ENCODE peak calls at places on chromosomes 2 and 18, in five cellular contexts. C is right cardiac atrium, K is pancreas, W is HCT116, I is lower lobe of right lung. R is an unnamed sample.
A peak's percentile ranks its signal among the peaks of the same experiment; 100 is the strongest.

GRCh38 chr2:33116799-33117198 is 170.0 kb downstream of the LTBP1 start:
- ATAC-seq in W (no peak), C (no peak), K (no peak), I (no peak), R (no peak)

GRCh38 chr2:219425238-219426067 is 7.3 kb downstream of the DES start:
- ATAC-seq in K (no peak), W (no peak), I (no peak), C (no peak), R (no peak)

GRCh38 chr18:3248670-3249359 is 1.2 kb downstream of the MYL12A start:
- ATAC-seq in C (no peak), K (no peak), I (peak; percentile 40), W (no peak), R (no peak)

GRCh38 chr2:241532733-241533601 is 24.6 kb upstream of the STK25 start:
- ATAC-seq in K (no peak), C (peak; percentile 19), I (peak; percentile 27), W (no peak), R (no peak)

GRCh38 chr18:12958478-12958877 is 10.7 kb downstream of the SEH1L start:
- ATAC-seq in C (no peak), I (no peak), W (no peak), K (no peak), R (no peak)

GRCh38 chr2:68238955-68239822 is 13.1 kb downstream of the PPP3R1 start:
- ATAC-seq in K (no peak), I (no peak), C (no peak), W (no peak), R (no peak)

GRCh38 chr2:54975175-54975574 is 75.1 kb downstream of the RTN4 start:
- ATAC-seq in W (no peak), I (no peak), C (no peak), K (no peak), R (no peak)

GRCh38 chr2:20213651-20214565 is 11.0 kb downstream of the SDC1 start:
- ATAC-seq in C (no peak), W (no peak), I (no peak), K (no peak), R (no peak)

GRCh38 chr18:59276047-59276446 is 2.8 kb upstream of the RAX start:
- ATAC-seq in K (no peak), C (no peak), I (no peak), W (no peak), R (no peak)

GRCh38 chr2:36659872-36660312 is 36.6 kb upstream of the VIT start:
- ATAC-seq in W (no peak), C (no peak), K (no peak), I (no peak), R (no peak)

GRCh38 chr18:35131387-35132283 is 90.4 kb downstream of the MAPRE2 start:
- ATAC-seq in I (no peak), W (no peak), C (peak; percentile 63), K (peak; percentile 64), R (no peak)

GRCh38 chr18:12362473-12363174 is 14.4 kb downstream of the AFG3L2 start:
- ATAC-seq in K (peak; percentile 43), I (no peak), W (no peak), C (peak; percentile 82), R (no peak)

GRCh38 chr2:173874003-173874898 is 90.9 kb downstream of the SP3 start:
- ATAC-seq in W (no peak), C (no peak), K (no peak), I (no peak), R (no peak)

GRCh38 chr2:240800241-240800640 is 19.8 kb downstream of the KIF1A start:
- ATAC-seq in W (no peak), I (no peak), C (peak; percentile 72), K (peak; percentile 48), R (no peak)

GRCh38 chr2:88671786-88672427 is 19.6 kb upstream of the RPIA start:
- ATAC-seq in W (peak; percentile 86), K (peak; percentile 58), I (peak; percentile 80), C (peak; percentile 71), R (peak; percentile 50)

GRCh38 chr2:44348385-44348784 is 12.9 kb downstream of the PREPL start:
- ATAC-seq in W (no peak), C (peak; percentile 85), K (peak; percentile 60), I (no peak), R (no peak)
- H3K27ac ChIP-seq in W (no peak overlapping the region), C (no peak overlapping the region), K (no peak overlapping the region), I (no peak overlapping the region), R (peak overlapping the region; percentile 63)

GRCh38 chr2:66696856-66697255 is 261.9 kb downstream of the MEIS1 start:
- ATAC-seq in C (no peak), W (no peak), K (no peak), I (no peak), R (no peak)

GRCh38 chr2:66696374-66696773 is 261.4 kb downstream of the MEIS1 start:
- ATAC-seq in I (no peak), W (no peak), K (no peak), C (no peak), R (no peak)

GRCh38 chr2:66693007-66693965 is 258.4 kb downstream of the MEIS1 start:
- ATAC-seq in I (no peak), K (no peak), W (no peak), C (no peak), R (no peak)

GRCh38 chr2:66694087-66694858 is 259.3 kb downstream of the MEIS1 start:
- ATAC-seq in K (no peak), W (no peak), C (no peak), I (no peak), R (no peak)

DNA sequence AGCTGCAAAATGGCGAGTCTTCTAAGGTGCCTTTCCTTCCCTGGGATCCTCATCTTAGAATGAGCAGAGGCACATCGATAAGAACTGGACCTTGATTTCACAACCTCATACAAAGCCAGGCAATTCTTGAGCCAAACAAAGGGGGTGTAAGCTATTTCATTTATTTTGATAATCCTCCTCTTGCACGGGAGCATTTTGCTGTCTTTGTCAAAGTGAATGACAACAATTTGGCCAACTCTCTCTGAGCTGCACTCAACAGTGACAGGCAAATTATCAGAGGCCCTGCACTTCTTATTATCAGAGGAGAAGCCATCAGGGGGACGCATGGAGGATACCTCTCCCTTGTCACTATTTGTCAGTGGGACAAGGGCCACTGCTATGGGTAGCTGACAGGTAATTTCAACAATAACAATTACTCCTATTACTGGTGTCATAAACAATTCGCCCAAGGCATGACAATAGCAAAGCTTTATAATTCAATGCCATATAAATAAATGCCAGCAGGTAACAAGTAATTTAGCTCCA is 260.3 kb downstream of the MEIS1 start:
- ATAC-seq in K (no peak), W (no peak), C (no peak), I (no peak), R (no peak)
- H3K4me1 ChIP-seq in K (no peaks in the 10 kb centered on the region), W (no peaks in the 10 kb centered on the region), C (no peaks in the 10 kb centered on the region), I (no peaks in the 10 kb centered on the region), R (peaks cover 59% of the 10 kb centered on the region)

GRCh38 chr2:1730047-1730937 is 14.0 kb downstream of the PXDN start:
- ATAC-seq in I (peak; percentile 55), C (peak; percentile 45), W (no peak), K (peak; percentile 66), R (peak; percentile 52)
- H3K27ac ChIP-seq in I (peak overlapping the region; percentile 66), C (peak overlapping the region; percentile 54), W (no peak overlapping the region), K (no peak overlapping the region), R (peak overlapping the region; percentile 84)

GRCh38 chr18:43893001-43893637 is 615.8 kb upstream of the SYT4 start:
- ATAC-seq in K (peak; percentile 87), I (peak; percentile 14), W (no peak), C (no peak), R (peak; percentile 78)
- H3K4me1 ChIP-seq in K (no peaks in the 10 kb centered on the region), I (no peaks in the 10 kb centered on the region), W (no peaks in the 10 kb centered on the region), C (no peaks in the 10 kb centered on the region), R (no peaks in the 10 kb centered on the region)

R was measured in gastroesophageal sphincter.